ENCODE peak calls at places on chromosomes 13 and 19, in seven cellular contexts. One of them, this sample, is unnamed.

GRCh38 chr13:20487927-20488326 is 37.7 kb downstream of the CRYL1 start:
- DNase-seq in keratinocyte: no peak
- DNase-seq in GM23338: no peak
- DNase-seq in GM23248: no peak
- DNase-seq in neural progenitor cell: no peak
- DNase-seq in MM.1S: peak
- DNase-seq in hepatocyte: no peak
- DNase-seq in this sample: no peak

GRCh38 chr13:95248953-95249352 is 52.3 kb downstream of the ABCC4 start:
- DNase-seq in keratinocyte: no peak
- DNase-seq in GM23338: no peak
- DNase-seq in GM23248: no peak
- DNase-seq in neural progenitor cell: no peak
- DNase-seq in MM.1S: no peak
- DNase-seq in hepatocyte: no peak
- DNase-seq in this sample: no peak

GRCh38 chr19:49335071-49335783 is at the start of gene CD37:
- DNase-seq in keratinocyte: no peak
- DNase-seq in GM23338: no peak
- DNase-seq in GM23248: no peak
- DNase-seq in neural progenitor cell: no peak
- DNase-seq in MM.1S: no peak
- DNase-seq in hepatocyte: no peak
- DNase-seq in this sample: no peak

GRCh38 chr13:61727714-61728275 is 312.1 kb upstream of the PCDH20 start:
- DNase-seq in keratinocyte: no peak
- DNase-seq in GM23338: no peak
- DNase-seq in GM23248: no peak
- DNase-seq in neural progenitor cell: no peak
- DNase-seq in MM.1S: no peak
- DNase-seq in hepatocyte: no peak
- DNase-seq in this sample: peak

GRCh38 chr19:13298565-13299481 is 148.6 kb downstream of the IER2 start:
- DNase-seq in keratinocyte: no peak
- DNase-seq in GM23338: peak
- DNase-seq in GM23248: no peak
- DNase-seq in neural progenitor cell: no peak
- DNase-seq in MM.1S: no peak
- DNase-seq in hepatocyte: no peak
- DNase-seq in this sample: no peak

GRCh38 chr13:85431720-85432119 is 367.5 kb downstream of the SLITRK6 start:
- DNase-seq in keratinocyte: no peak
- DNase-seq in GM23338: no peak
- DNase-seq in GM23248: no peak
- DNase-seq in neural progenitor cell: no peak
- DNase-seq in MM.1S: no peak
- DNase-seq in hepatocyte: no peak
- DNase-seq in this sample: no peak

GRCh38 chr19:51689751-51690358 is 3.3 kb upstream of the SPACA6 start:
- DNase-seq in keratinocyte: no peak
- DNase-seq in GM23338: peak
- DNase-seq in GM23248: peak
- DNase-seq in neural progenitor cell: peak
- DNase-seq in MM.1S: no peak
- DNase-seq in hepatocyte: peak
- DNase-seq in this sample: no peak

GRCh38 chr19:1259206-1259872 is 9.8 kb upstream of the CIRBP start:
- DNase-seq in keratinocyte: no peak
- DNase-seq in GM23338: peak
- DNase-seq in GM23248: peak
- DNase-seq in neural progenitor cell: peak
- DNase-seq in MM.1S: peak
- DNase-seq in hepatocyte: peak
- DNase-seq in this sample: peak

GRCh38 chr13:108304170-108305068 is 34.9 kb downstream of the TNFSF13B start:
- DNase-seq in keratinocyte: no peak
- DNase-seq in GM23338: no peak
- DNase-seq in GM23248: no peak
- DNase-seq in neural progenitor cell: no peak
- DNase-seq in MM.1S: no peak
- DNase-seq in hepatocyte: peak
- DNase-seq in this sample: no peak

GRCh38 chr19:33946535-33947323 is 150.1 kb downstream of the KCTD15 start:
- DNase-seq in keratinocyte: no peak
- DNase-seq in GM23338: no peak
- DNase-seq in GM23248: no peak
- DNase-seq in neural progenitor cell: peak
- DNase-seq in MM.1S: no peak
- DNase-seq in hepatocyte: no peak
- DNase-seq in this sample: no peak

GRCh38 chr13:35881360-35881759 is 249.8 kb downstream of the DCLK1 start:
- DNase-seq in keratinocyte: no peak
- DNase-seq in GM23338: no peak
- DNase-seq in GM23248: peak
- DNase-seq in neural progenitor cell: no peak
- DNase-seq in MM.1S: no peak
- DNase-seq in hepatocyte: no peak
- DNase-seq in this sample: no peak

GRCh38 chr19:38073806-38074685 is 150.0 kb downstream of the DPF1 start:
- DNase-seq in keratinocyte: no peak
- DNase-seq in GM23338: peak
- DNase-seq in GM23248: no peak
- DNase-seq in neural progenitor cell: peak
- DNase-seq in MM.1S: no peak
- DNase-seq in hepatocyte: peak
- DNase-seq in this sample: no peak

GRCh38 chr19:19159534-19159933 is 10.5 kb downstream of the MEF2B start:
- DNase-seq in keratinocyte: no peak
- DNase-seq in GM23338: no peak
- DNase-seq in GM23248: no peak
- DNase-seq in neural progenitor cell: no peak
- DNase-seq in MM.1S: no peak
- DNase-seq in hepatocyte: no peak
- DNase-seq in this sample: no peak

GRCh38 chr19:16575861-16576689 is 3.9 kb upstream of the SLC35E1 start:
- DNase-seq in keratinocyte: no peak
- DNase-seq in GM23338: no peak
- DNase-seq in GM23248: no peak
- DNase-seq in neural progenitor cell: no peak
- DNase-seq in MM.1S: no peak
- DNase-seq in hepatocyte: no peak
- DNase-seq in this sample: no peak

GRCh38 chr19:55377356-55378131 is 918 bp downstream of the TMEM190 start:
- DNase-seq in keratinocyte: no peak
- DNase-seq in GM23338: peak
- DNase-seq in GM23248: peak
- DNase-seq in neural progenitor cell: peak
- DNase-seq in MM.1S: no peak
- DNase-seq in hepatocyte: no peak
- DNase-seq in this sample: no peak
- TF ChIP-seq EZH2 in keratinocyte: no peak
- TF ChIP-seq EZH2 in GM23338: no peak
- TF ChIP-seq EZH2 in GM23248: no peak
- TF ChIP-seq EZH2 in neural progenitor cell: no peak
- TF ChIP-seq EZH2 in MM.1S: no peak
- TF ChIP-seq EZH2 in hepatocyte: no peak
- TF ChIP-seq EZH2 in this sample: no peak

GRCh38 chr19:40601061-40601973 is at the start of gene LTBP4:
- DNase-seq in keratinocyte: no peak
- DNase-seq in GM23338: peak
- DNase-seq in GM23248: peak
- DNase-seq in neural progenitor cell: peak
- DNase-seq in MM.1S: peak
- DNase-seq in hepatocyte: peak
- DNase-seq in this sample: no peak
- TF ChIP-seq EZH2 in keratinocyte: no peak
- TF ChIP-seq EZH2 in GM23338: peak
- TF ChIP-seq EZH2 in GM23248: no peak
- TF ChIP-seq EZH2 in neural progenitor cell: peak
- TF ChIP-seq EZH2 in MM.1S: peak
- TF ChIP-seq EZH2 in hepatocyte: no peak
- TF ChIP-seq EZH2 in this sample: no peak

DNA sequence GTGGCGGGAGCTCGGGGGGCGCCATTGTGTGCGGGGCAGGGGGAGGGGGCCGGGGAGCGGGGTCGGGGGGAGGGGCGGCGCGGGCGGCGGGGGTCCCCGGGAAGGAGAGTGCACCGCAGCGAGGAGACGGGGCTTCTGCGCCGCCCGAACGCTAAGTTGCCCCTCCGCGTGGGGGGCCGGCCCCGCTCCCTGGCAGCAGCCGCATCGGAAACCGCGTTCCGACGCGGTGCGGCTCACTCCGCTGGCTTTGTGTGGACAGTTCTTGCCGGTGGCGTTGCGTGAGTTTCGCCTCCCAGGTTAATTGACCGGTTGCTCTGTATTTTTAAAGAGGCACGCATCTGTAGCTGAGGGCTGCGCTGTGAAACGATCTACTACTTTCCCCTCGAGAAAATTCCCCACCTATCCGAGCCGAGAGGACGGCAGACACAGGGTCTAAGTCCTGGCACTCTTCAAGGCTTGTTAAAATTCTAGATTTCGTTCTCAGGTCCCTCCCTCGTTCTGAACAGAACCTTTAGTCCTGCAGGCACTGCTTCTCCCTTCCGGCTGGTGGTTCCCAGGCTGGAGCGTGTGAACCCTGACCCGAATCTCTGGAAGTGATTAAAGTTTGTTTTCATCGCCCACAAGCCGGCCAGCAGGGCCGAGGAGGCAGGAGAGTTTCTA is 861 bp downstream of the ARHGEF7 start:
- DNase-seq in keratinocyte: no peak
- DNase-seq in GM23338: peak
- DNase-seq in GM23248: peak
- DNase-seq in neural progenitor cell: peak
- DNase-seq in MM.1S: no peak
- DNase-seq in hepatocyte: peak
- DNase-seq in this sample: peak
- TF ChIP-seq EZH2 in keratinocyte: peak
- TF ChIP-seq EZH2 in GM23338: peak
- TF ChIP-seq EZH2 in GM23248: no peak
- TF ChIP-seq EZH2 in neural progenitor cell: peak
- TF ChIP-seq EZH2 in MM.1S: no peak
- TF ChIP-seq EZH2 in hepatocyte: peak
- TF ChIP-seq EZH2 in this sample: peak

GRCh38 chr19:42323473-42323851 is 2.0 kb upstream of the MEGF8 start:
- DNase-seq in keratinocyte: no peak
- DNase-seq in GM23338: peak
- DNase-seq in GM23248: no peak
- DNase-seq in neural progenitor cell: peak
- DNase-seq in MM.1S: no peak
- DNase-seq in hepatocyte: no peak
- DNase-seq in this sample: no peak
- TF ChIP-seq EZH2 in keratinocyte: no peak
- TF ChIP-seq EZH2 in GM23338: no peak
- TF ChIP-seq EZH2 in GM23248: no peak
- TF ChIP-seq EZH2 in neural progenitor cell: no peak
- TF ChIP-seq EZH2 in MM.1S: no peak
- TF ChIP-seq EZH2 in hepatocyte: no peak
- TF ChIP-seq EZH2 in this sample: no peak

DNA sequence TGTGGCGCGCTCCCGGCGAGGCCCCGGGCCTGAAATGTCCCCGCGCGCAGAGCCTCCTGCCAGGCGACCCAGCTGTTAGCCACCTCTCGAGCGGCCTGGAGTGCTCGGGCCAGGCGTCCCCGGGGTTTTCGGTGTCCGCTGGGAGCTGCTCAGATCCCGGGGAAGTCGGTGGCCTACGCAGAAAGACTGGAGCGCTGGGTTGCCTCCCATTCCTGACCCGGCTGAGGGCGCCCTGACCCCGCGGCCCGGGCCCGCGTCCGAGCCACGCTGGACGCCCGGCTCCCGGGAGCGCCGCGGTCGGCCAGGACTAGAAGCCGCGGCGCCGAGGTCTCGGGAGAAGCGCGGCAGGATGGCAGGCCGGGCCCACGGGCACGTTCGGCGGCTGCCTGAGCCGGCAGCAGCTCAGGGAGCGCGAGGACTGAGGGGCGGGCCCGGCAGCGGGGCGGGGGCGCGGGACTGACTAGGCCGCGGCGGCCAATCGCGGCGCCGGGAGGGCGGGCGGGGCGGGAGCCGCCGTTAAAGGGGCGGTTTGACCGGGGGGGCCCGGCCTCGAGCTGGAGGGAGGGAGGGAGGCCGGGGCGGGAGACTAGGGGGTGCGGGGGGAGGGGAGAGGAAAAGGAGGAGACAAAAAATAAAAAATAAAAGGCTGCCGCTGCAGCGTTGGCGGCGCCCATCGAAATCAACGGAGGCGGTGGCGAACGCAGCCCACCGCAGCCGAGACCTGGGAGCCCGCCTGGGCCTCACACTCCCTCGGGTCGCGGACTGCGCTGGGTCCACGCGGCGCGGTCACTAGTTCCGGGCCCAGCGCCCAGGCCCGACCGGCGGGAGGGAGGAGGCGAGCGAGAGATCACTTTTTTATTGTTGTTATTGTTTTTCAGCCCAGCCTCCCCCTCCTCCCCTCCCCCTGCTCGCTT is 1.1 kb upstream of the ZIC2 start:
- DNase-seq in keratinocyte: no peak
- DNase-seq in GM23338: peak
- DNase-seq in GM23248: peak
- DNase-seq in neural progenitor cell: peak
- DNase-seq in MM.1S: peak
- DNase-seq in hepatocyte: peak
- DNase-seq in this sample: peak
- TF ChIP-seq EZH2 in keratinocyte: no peak
- TF ChIP-seq EZH2 in GM23338: no peak
- TF ChIP-seq EZH2 in GM23248: no peak
- TF ChIP-seq EZH2 in neural progenitor cell: no peak
- TF ChIP-seq EZH2 in MM.1S: no peak
- TF ChIP-seq EZH2 in hepatocyte: peak
- TF ChIP-seq EZH2 in this sample: no peak

DNA sequence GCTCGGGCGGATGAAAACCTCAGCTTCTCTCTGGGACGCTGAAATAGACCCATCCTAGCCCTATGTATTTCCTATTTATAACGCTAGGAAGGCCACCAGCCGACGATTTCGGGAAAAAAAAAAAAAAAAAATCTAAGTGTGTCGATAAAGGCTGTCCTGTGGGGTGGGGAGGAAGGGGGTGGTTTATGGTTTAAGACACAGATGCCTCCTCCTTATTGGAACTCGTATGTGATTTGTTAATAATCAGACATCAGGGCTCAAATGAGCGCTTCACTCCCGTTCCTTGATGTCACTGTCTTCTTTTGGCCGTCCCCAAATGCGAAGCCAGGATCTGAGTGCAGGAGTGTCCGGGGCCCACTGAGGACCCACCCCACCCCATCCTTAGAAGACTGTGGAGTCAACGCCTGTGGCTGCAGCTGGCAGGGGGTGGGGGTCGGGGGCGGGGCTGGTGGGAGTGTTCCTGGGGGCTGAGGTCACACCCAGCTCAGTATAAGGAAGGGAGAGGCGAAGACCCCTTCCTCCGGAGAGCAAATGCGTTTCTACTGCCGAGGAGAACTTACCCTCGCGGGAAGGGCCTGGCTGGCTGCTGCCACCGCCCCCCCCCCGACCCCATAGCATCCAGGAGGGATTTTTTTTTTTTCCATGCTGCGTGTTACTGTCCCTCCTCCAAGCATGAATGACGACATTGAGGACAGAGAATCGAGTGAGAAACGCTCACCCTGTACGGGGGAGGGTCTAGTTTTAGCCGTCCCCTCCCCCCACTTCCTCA is 971 bp downstream of the ATCAY start:
- DNase-seq in keratinocyte: no peak
- DNase-seq in GM23338: peak
- DNase-seq in GM23248: no peak
- DNase-seq in neural progenitor cell: peak
- DNase-seq in MM.1S: no peak
- DNase-seq in hepatocyte: no peak
- DNase-seq in this sample: no peak
- TF ChIP-seq EZH2 in keratinocyte: no peak
- TF ChIP-seq EZH2 in GM23338: no peak
- TF ChIP-seq EZH2 in GM23248: peak
- TF ChIP-seq EZH2 in neural progenitor cell: no peak
- TF ChIP-seq EZH2 in MM.1S: no peak
- TF ChIP-seq EZH2 in hepatocyte: peak
- TF ChIP-seq EZH2 in this sample: no peak